ENCODE peak calls at places on chromosomes 6 and 20, in nine cellular contexts. D is endodermal cell; X is tibial artery; W is A549; Q is AG04450; J is WERI-Rb-1; F is PC-9; N is CD8-positive, alpha-beta memory T cell; B is GM12865. C is an unnamed sample.

GRCh38 chr20:54221383-54221782 is 13.5 kb downstream of the PFDN4 start:
- DNase-seq in Q (no peak), F (no peak), B (peak), D (no peak), W (no peak), X (no peak), N (peak), J (no peak), C (no peak)

GRCh38 chr6:93746892-93747291 is 327.5 kb upstream of the EPHA7 start:
- DNase-seq in Q (no peak), N (no peak), W (no peak), F (no peak), X (no peak), B (no peak), J (no peak), D (no peak), C (no peak)

GRCh38 chr6:105982761-105983600 is 103.2 kb upstream of the PRDM1 start:
- DNase-seq in F (no peak), N (no peak), J (no peak), X (no peak), D (no peak), Q (no peak), W (no peak), B (no peak), C (no peak)

GRCh38 chr20:50575869-50576720 is 65.9 kb downstream of the PTPN1 start:
- DNase-seq in J (peak), F (peak), W (peak), D (peak), X (peak), N (peak), B (peak), Q (no peak), C (peak)

GRCh38 chr6:162849269-162849668 is 121.5 kb downstream of the PACRG start:
- DNase-seq in F (no peak), J (no peak), B (no peak), X (no peak), D (peak), N (no peak), Q (no peak), W (no peak), C (peak)

GRCh38 chr6:106098383-106099234 is 12.5 kb downstream of the PRDM1 start:
- DNase-seq in N (peak), X (no peak), J (no peak), B (peak), Q (no peak), F (peak), D (no peak), W (no peak), C (no peak)

GRCh38 chr20:22341508-22341907 is 242.9 kb downstream of the FOXA2 start:
- DNase-seq in W (no peak), D (no peak), X (no peak), B (no peak), N (no peak), F (peak), Q (no peak), J (no peak), C (no peak)

GRCh38 chr6:55014321-55015088 is 159.8 kb upstream of the HCRTR2 start:
- DNase-seq in F (no peak), W (no peak), B (no peak), X (no peak), D (no peak), Q (no peak), N (no peak), J (no peak), C (no peak)

GRCh38 chr20:9036593-9036992 is 32.3 kb upstream of the PLCB4 start:
- DNase-seq in B (no peak), X (no peak), F (no peak), Q (no peak), D (no peak), W (no peak), N (no peak), J (no peak), C (no peak)

GRCh38 chr6:42407379-42407778 is 44.3 kb downstream of the TRERF1 start:
- DNase-seq in X (peak), N (no peak), Q (peak), D (no peak), J (no peak), F (peak), B (peak), W (no peak), C (no peak)

GRCh38 chr6:157047951-157048350 is 270.8 kb downstream of the ARID1B start:
- DNase-seq in N (no peak), X (no peak), F (no peak), Q (no peak), J (no peak), D (no peak), W (no peak), B (no peak), C (no peak)

GRCh38 chr6:47455533-47456209 is 21.9 kb upstream of the CD2AP start:
- DNase-seq in Q (no peak), X (no peak), D (no peak), B (peak), J (no peak), F (peak), W (no peak), N (no peak), C (no peak)

GRCh38 chr6:31838968-31839367 is 11.4 kb downstream of the HSPA1B start:
- DNase-seq in F (no peak), Q (no peak), X (no peak), B (no peak), N (no peak), J (no peak), D (no peak), W (no peak), C (no peak)
- H3K4me3 ChIP-seq in F (no peak), Q (no peak), X (no peak), B (peak), N (no peak), J (no peak), D (peak), W (peak), C (no peak)

GRCh38 chr20:52047811-52048302 is 143.7 kb downstream of the ZFP64 start:
- DNase-seq in F (no peak), D (peak), X (no peak), N (no peak), B (peak), J (no peak), Q (no peak), W (no peak), C (no peak)

GRCh38 chr20:52048365-52048764 is 143.2 kb downstream of the ZFP64 start:
- DNase-seq in W (no peak), X (no peak), J (no peak), D (peak), B (no peak), N (no peak), Q (no peak), F (no peak), C (peak)

GRCh38 chr20:52054123-52054522 is 137.5 kb downstream of the ZFP64 start:
- DNase-seq in Q (no peak), B (peak), N (no peak), X (no peak), D (no peak), J (no peak), F (no peak), W (no peak), C (no peak)

DNA sequence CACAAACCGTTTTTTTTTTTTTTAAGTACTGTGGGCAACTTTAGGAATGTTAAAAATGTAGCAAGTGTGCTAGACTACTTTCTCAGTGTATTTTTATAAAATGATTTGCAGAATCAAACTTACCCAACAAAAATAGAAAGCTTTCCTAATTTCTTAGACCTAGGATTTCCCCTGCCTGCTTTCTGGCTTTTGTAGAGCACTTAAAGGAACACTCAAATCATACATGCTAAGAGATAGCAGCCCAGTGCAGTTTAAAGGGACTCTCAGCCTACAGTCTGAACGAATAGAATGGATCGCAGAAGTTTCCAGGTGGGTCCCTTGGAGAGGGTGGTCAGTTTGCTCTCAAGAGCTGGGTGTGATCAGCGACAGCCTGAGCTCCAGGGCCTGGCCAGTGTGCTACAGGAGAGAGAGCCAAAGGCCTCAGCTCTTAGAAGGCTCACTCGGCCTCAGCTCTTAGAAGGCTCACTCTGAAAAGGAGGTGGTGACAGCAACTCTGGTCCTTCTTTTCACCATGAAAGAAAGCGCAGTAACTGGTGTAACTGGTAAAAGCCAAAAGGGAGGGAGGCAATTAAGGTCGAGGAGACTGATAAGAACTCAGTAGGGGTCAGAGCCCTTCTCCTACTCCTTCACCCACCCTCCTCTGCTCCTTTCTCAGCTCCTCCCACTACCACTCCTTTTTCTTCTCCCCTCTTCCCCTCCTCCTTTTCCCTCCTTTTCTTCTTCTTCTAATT is 142.4 kb downstream of the ZFP64 start:
- DNase-seq in X (no peak), N (no peak), F (no peak), Q (no peak), B (no peak), J (no peak), D (peak), W (no peak), C (peak)
- H3K4me3 ChIP-seq in X (no peak), N (no peak), F (no peak), Q (no peak), B (no peak), J (no peak), D (peak), W (no peak), C (no peak)

GRCh38 chr6:827431-827830 is 134.5 kb upstream of the EXOC2 start:
- DNase-seq in B (peak), X (no peak), W (no peak), N (no peak), J (no peak), Q (no peak), D (no peak), F (no peak), C (no peak)

GRCh38 chr6:830667-831327 is 137.9 kb upstream of the EXOC2 start:
- DNase-seq in X (no peak), B (no peak), J (peak), N (no peak), D (no peak), F (no peak), W (no peak), Q (no peak), C (no peak)

GRCh38 chr6:834879-835278 is 141.9 kb upstream of the EXOC2 start:
- DNase-seq in D (no peak), X (no peak), Q (no peak), W (no peak), N (no peak), F (no peak), B (no peak), J (no peak), C (no peak)

GRCh38 chr6:834190-834589 is 141.3 kb upstream of the EXOC2 start:
- DNase-seq in W (no peak), Q (no peak), X (no peak), F (no peak), B (no peak), J (no peak), N (no peak), D (no peak), C (no peak)

GRCh38 chr6:829646-830045 is 136.7 kb upstream of the EXOC2 start:
- DNase-seq in W (no peak), J (no peak), Q (no peak), D (peak), N (no peak), X (no peak), B (no peak), F (no peak), C (peak)
- H3K4me3 ChIP-seq in W (no peak), J (no peak), Q (no peak), D (no peak), N (no peak), X (no peak), B (no peak), F (no peak), C (no peak)

GRCh38 chr6:3737831-3738210 is 13.7 kb downstream of the PXDC1 start:
- DNase-seq in Q (no peak), J (no peak), D (no peak), W (no peak), F (no peak), B (no peak), X (no peak), N (no peak), C (no peak)

GRCh38 chr6:3737149-3737830 is 14.2 kb downstream of the PXDC1 start:
- DNase-seq in D (no peak), F (no peak), B (no peak), W (no peak), Q (no peak), J (no peak), X (peak), N (no peak), C (no peak)

GRCh38 chr6:3739311-3739897 is 12.1 kb downstream of the PXDC1 start:
- DNase-seq in X (peak), Q (no peak), W (no peak), F (no peak), N (no peak), B (no peak), D (peak), J (no peak), C (no peak)

GRCh38 chr6:3740551-3741476 is 10.7 kb downstream of the PXDC1 start:
- DNase-seq in Q (no peak), W (no peak), F (no peak), B (no peak), X (peak), J (no peak), D (no peak), N (no peak), C (no peak)

DNA sequence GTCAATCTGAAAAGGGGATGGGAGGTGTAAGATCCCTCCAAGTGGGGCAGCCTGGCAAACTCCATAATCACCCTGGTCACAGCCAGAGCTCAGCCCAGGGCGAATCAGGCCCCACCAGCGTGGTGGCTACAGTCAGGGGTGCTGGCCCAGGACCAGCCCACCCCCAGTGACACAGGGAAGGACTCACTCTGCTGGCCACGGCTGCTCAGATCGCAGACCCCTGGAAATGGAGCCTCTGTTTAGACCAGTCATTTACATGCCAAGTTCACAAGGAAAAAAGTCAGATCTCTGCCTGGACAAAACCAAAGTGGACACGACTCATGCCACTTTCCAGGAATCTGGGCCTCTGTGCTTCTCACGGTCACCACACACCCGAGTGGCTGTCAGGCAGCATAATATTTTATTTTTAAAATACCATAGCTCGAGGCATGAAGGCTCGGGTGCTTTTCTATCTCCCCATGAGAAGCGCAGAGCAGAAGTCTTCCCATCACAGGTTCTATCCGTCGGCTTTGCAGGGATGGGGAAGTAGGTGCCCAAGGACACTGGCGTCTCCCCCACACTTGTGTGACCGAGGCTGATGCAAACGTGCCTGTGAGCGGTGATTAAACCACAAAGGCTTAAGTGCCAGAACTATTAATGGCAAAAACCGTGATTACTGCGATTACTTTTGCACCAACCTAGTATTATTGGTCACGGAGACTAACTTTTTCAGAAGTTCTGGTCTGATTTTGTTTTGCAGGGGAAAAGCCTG is 13.0 kb downstream of the PXDC1 start:
- DNase-seq in Q (no peak), W (no peak), N (no peak), X (peak), B (no peak), D (peak), J (no peak), F (no peak), C (no peak)
- H3K4me3 ChIP-seq in Q (no peak), W (no peak), N (no peak), X (no peak), B (no peak), D (no peak), J (no peak), F (no peak), C (no peak)

GRCh38 chr6:107719160-107719559 is 105.0 kb downstream of the SCML4 start:
- DNase-seq in F (no peak), Q (no peak), B (no peak), N (no peak), X (no peak), J (no peak), D (peak), W (no peak), C (no peak)
- H3K4me3 ChIP-seq in F (no peak), Q (no peak), B (no peak), N (no peak), X (no peak), J (no peak), D (no peak), W (no peak), C (no peak)

C was measured in H7.